ENCODE peak calls at places on chromosomes 13 and 19, in eight cellular contexts. A, L, S, X, B, D, V and E are unnamed samples.

GRCh38 chr13:34587586-34587985 is 354.5 kb upstream of the NBEA start:
- DNase-seq in B (no peak), S (no peak), D (no peak), X (no peak), L (no peak), V (no peak), A (no peak), E (no peak)

GRCh38 chr13:23956106-23956505 is 58.8 kb upstream of the C1QTNF9B start:
- DNase-seq in S (peak; percentile 63), B (no peak), D (no peak), V (no peak), X (peak; percentile 21), L (no peak), A (no peak), E (peak; percentile 93)

GRCh38 chr13:110902370-110902769 is 12.5 kb downstream of the ANKRD10 start:
- DNase-seq in L (no peak), B (no peak), S (no peak), D (no peak), V (no peak), X (no peak), A (no peak), E (no peak)

GRCh38 chr19:12939292-12939606 is 840 bp downstream of the CALR start:
- DNase-seq in S (no peak), D (no peak), L (no peak), X (peak; percentile 42), A (no peak), B (no peak), V (peak; percentile 19), E (peak; percentile 18)

GRCh38 chr13:98885605-98886004 is 92.3 kb downstream of the DOCK9 start:
- DNase-seq in L (no peak), A (no peak), D (no peak), V (no peak), S (no peak), B (no peak), X (no peak), E (no peak)

GRCh38 chr19:38693380-38694223 is 46.2 kb downstream of the ACTN4 start:
- DNase-seq in L (no peak), V (peak; percentile 34), B (peak; percentile 81), S (no peak), X (peak; percentile 59), D (peak; percentile 84), A (no peak), E (peak; percentile 96)

GRCh38 chr19:57515218-57515617 is 11.9 kb upstream of the ZNF549 start:
- DNase-seq in B (no peak), L (no peak), A (no peak), V (no peak), S (no peak), D (no peak), X (no peak), E (no peak)

GRCh38 chr13:73411067-73411809 is 352.4 kb downstream of the KLF5 start:
- DNase-seq in D (no peak), S (no peak), A (no peak), V (no peak), L (no peak), X (no peak), B (no peak), E (peak; percentile 42)

GRCh38 chr19:3444695-3445234 is 35.6 kb downstream of the SMIM24 start:
- DNase-seq in D (no peak), B (no peak), A (no peak), V (no peak), X (no peak), L (no peak), S (no peak), E (no peak)

GRCh38 chr19:47026889-47027288 is 7.3 kb downstream of the NPAS1 start:
- DNase-seq in B (no peak), L (no peak), X (no peak), D (no peak), A (no peak), V (no peak), S (peak; percentile 3), E (no peak)

GRCh38 chr13:50596776-50597203 is 246.7 kb downstream of the DLEU7 start:
- DNase-seq in B (peak; percentile 60), D (no peak), L (no peak), A (no peak), S (no peak), V (no peak), X (no peak), E (no peak)

GRCh38 chr13:21124853-21125252 is 51.5 kb downstream of the SKA3 start:
- DNase-seq in B (peak; percentile 60), S (peak; percentile 69), A (peak; percentile 61), L (peak; percentile 78), V (no peak), X (peak; percentile 59), D (no peak), E (peak; percentile 78)

GRCh38 chr19:33063356-33064116 is 1.2 kb downstream of the RHPN2 start:
- DNase-seq in S (peak; percentile 60), X (peak; percentile 33), D (no peak), L (peak; percentile 61), V (no peak), A (peak; percentile 49), B (no peak), E (peak; percentile 43)

GRCh38 chr13:36912983-36913382 is 7.1 kb downstream of the SMAD9 start:
- DNase-seq in X (no peak), S (no peak), A (no peak), B (no peak), D (no peak), V (no peak), L (no peak), E (no peak)

GRCh38 chr13:26377038-26377437 is 123.1 kb downstream of the CDK8 start:
- DNase-seq in V (no peak), D (no peak), S (peak; percentile 11), A (peak; percentile 40), X (no peak), L (no peak), B (peak; percentile 28), E (peak; percentile 44)

GRCh38 chr19:40165362-40165937 is 25.8 kb upstream of the MAP3K10 start:
- DNase-seq in B (peak; percentile 44), V (peak; percentile 51), A (peak; percentile 56), X (peak; percentile 27), D (peak; percentile 69), S (peak; percentile 32), L (peak; percentile 6), E (peak; percentile 15)

GRCh38 chr19:14496029-14496848 is at the start of gene GIPC1:
- DNase-seq in D (peak; percentile 97), X (peak; percentile 99), L (peak; percentile 98), A (peak; percentile 99), B (peak; percentile 96), S (peak; percentile 99), V (peak; percentile 74), E (peak; percentile 99)

GRCh38 chr13:111099292-111099691 is 15.8 kb upstream of the ARHGEF7 start:
- DNase-seq in L (no peak), S (no peak), A (no peak), X (no peak), B (no peak), V (no peak), D (no peak), E (no peak)

GRCh38 chr19:17488593-17489391 is 18.5 kb downstream of the SLC27A1 start:
- DNase-seq in B (peak; percentile 88), X (peak; percentile 25), V (peak; percentile 74), D (no peak), L (no peak), A (peak; percentile 89), S (peak; percentile 95), E (peak; percentile 92)
- H3K4me3 ChIP-seq in B (peak overlapping the region; percentile 67), X (no peak overlapping the region), V (peak overlapping the region; percentile 62), D (no peak overlapping the region), L (no peak overlapping the region), A (peak overlapping the region; percentile 3), S (no peak overlapping the region), E (peak overlapping the region; percentile 68)

DNA sequence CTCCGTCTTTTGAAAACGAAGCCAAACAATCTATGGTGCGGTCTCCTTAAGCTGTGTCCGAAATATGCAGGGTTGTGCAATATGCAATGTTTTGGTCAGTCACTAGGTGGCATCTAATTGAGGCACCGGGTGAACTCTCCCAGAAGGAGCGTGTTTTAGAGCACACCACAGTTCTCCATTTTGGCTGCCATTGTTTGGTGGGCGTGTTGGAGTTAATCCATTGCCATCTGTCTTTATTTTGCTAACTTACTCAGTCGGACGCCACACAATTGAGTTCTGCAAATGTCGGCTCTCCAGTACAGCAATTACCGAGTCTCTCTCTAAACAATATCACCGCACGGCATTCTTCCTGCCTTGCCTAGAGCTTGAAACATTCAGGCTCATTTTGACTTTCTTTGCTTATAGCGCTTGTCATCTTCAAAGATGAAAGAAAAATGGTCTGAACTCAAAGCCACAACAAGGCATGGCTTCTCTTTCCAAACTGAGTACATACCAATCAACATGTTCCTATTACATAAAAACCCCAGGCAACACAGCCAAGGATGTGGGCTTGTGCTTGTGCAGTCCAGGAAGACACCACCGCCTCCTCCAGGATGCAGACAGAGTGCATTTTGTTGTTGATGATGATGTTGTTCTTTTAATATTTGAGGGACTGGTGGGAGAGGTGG is 182.0 kb upstream of the SERP2 start:
- DNase-seq in S (peak; percentile 61), A (peak; percentile 38), X (peak; percentile 91), D (peak; percentile 77), V (no peak), L (peak; percentile 70), B (peak; percentile 64), E (peak; percentile 41)
- H3K4me3 ChIP-seq in S (no peak overlapping the region), A (no peak overlapping the region), X (no peak overlapping the region), D (peak overlapping the region; percentile 39), V (no peak overlapping the region), L (no peak overlapping the region), B (no peak overlapping the region), E (no peak overlapping the region)

GRCh38 chr19:2056810-2057192 is 5.8 kb upstream of the MKNK2 start:
- DNase-seq in V (no peak), S (no peak), D (no peak), X (no peak), B (no peak), A (no peak), L (no peak), E (no peak)
- H3K4me3 ChIP-seq in V (no peak overlapping the region), S (no peak overlapping the region), D (no peak overlapping the region), X (no peak overlapping the region), B (no peak overlapping the region), A (no peak overlapping the region), L (no peak overlapping the region), E (no peak overlapping the region)

GRCh38 chr19:21422244-21422643 is 25.3 kb downstream of the ZNF493 start:
- DNase-seq in D (no peak), A (no peak), B (no peak), X (no peak), V (no peak), S (no peak), L (no peak), E (no peak)

DNA sequence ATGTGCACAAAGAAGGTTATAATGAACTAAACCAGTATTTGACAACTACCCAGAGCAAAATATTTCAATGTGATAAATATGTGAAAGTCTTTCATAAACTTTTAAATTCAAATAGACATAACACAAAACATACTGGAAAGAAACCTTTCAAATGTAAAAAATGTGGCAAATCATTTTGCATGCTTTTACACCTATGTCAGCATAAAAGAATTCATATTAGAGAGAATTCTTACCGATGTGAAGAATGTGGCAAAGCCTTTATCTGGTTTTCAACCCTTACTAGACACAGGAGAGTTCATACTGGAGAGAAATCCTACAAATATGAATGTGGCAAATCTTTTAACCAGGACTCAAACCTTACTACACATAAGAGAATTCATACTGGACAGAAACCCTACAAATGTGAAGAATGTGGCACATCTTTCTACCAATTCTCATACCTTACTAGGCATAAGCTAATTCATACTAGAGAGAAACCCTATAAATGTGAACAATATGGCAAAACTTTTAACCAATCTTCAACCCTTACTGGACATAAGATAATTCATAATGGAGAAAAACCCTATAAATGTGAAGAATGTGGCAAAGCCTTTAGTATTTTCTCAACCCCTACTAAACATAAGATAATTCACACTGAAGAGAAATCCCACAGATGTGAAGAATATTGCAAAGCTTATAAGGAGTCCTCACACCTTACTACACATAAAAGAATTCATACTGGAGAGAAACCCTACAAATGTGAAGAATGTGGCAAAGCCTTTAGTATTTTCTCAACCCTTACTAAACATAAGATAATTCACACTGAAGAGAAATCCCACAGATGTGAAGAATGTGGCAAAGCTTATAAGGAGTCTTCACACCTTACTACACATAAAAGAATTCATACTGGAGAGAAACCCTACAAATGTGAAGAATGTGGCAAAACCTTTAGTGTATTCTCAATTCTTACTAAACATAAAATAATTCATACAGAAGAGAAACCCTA is 26.4 kb downstream of the ZNF493 start:
- DNase-seq in A (no peak), V (no peak), B (no peak), X (no peak), L (no peak), D (no peak), S (no peak), E (no peak)
- H3K4me3 ChIP-seq in A (no peak overlapping the region), V (no peak overlapping the region), B (no peak overlapping the region), X (no peak overlapping the region), L (no peak overlapping the region), D (peak overlapping the region; percentile 33), S (peak overlapping the region; percentile 23), E (no peak overlapping the region)